ENCODE peak calls at places on chromosomes 13 and 19, in eight cellular contexts. A is CD4-positive, alpha-beta T cell; X is cardiac fibroblast; O is astrocyte; R is psoas muscle; V is IMR-90; Z is astrocyte of the spinal cord; C is nephron progenitor cell. M is an unnamed sample.

GRCh38 chr19:58059003-58059671 is at the start of gene ZNF135:
- DNase-seq in A (peak), X (peak), O (peak), R (peak), V (peak), Z (peak), C (peak), M (peak)

GRCh38 chr19:1953037-1953436 is 12.1 kb downstream of the CSNK1G2 start:
- DNase-seq in A (no peak), X (no peak), O (no peak), R (no peak), V (no peak), Z (no peak), C (no peak), M (no peak)

GRCh38 chr13:100588350-100589177 is at the start of gene GGACT:
- DNase-seq in A (peak), X (peak), O (peak), R (peak), V (peak), Z (peak), C (peak), M (no peak)

GRCh38 chr19:16649734-16650133 is 10.2 kb downstream of the SMIM7 start:
- DNase-seq in A (no peak), X (no peak), O (no peak), R (no peak), V (no peak), Z (no peak), C (no peak), M (no peak)

GRCh38 chr13:50969691-50970090 is 60.1 kb downstream of the RNASEH2B start:
- DNase-seq in A (no peak), X (peak), O (no peak), R (no peak), V (no peak), Z (peak), C (peak), M (no peak)

GRCh38 chr19:3328743-3329142 is 37.6 kb upstream of the NFIC start:
- DNase-seq in A (no peak), X (no peak), O (no peak), R (no peak), V (no peak), Z (no peak), C (no peak), M (no peak)

GRCh38 chr19:2533686-2534085 is 57.8 kb downstream of the GADD45B start:
- DNase-seq in A (no peak), X (peak), O (no peak), R (no peak), V (no peak), Z (no peak), C (no peak), M (no peak)

GRCh38 chr19:44149776-44150175 is 8.4 kb downstream of the ZNF234 start:
- DNase-seq in A (no peak), X (no peak), O (no peak), R (no peak), V (no peak), Z (no peak), C (no peak), M (no peak)

GRCh38 chr13:24654741-24655140 is 25.5 kb upstream of the ATP12A start:
- DNase-seq in A (no peak), X (peak), O (peak), R (no peak), V (peak), Z (no peak), C (no peak), M (no peak)

GRCh38 chr19:383922-384800 is 24.8 kb downstream of the C2CD4C start:
- DNase-seq in A (no peak), X (peak), O (no peak), R (no peak), V (no peak), Z (no peak), C (peak), M (no peak)

GRCh38 chr19:17951151-17952040 is 15.5 kb upstream of the KCNN1 start:
- DNase-seq in A (no peak), X (no peak), O (no peak), R (no peak), V (no peak), Z (no peak), C (peak), M (no peak)

GRCh38 chr13:90534617-90535340 is 812.7 kb upstream of the MIR17HG start:
- DNase-seq in A (no peak), X (no peak), O (no peak), R (no peak), V (no peak), Z (no peak), C (no peak), M (no peak)

GRCh38 chr13:63636231-63636993 is 2220.8 kb upstream of the PCDH20 start:
- DNase-seq in A (no peak), X (peak), O (no peak), R (no peak), V (no peak), Z (peak), C (no peak), M (no peak)

GRCh38 chr19:49019242-49019932 is 2.5 kb upstream of the LHB start:
- DNase-seq in A (peak), X (peak), O (no peak), R (peak), V (peak), Z (no peak), C (peak), M (no peak)

GRCh38 chr13:112348642-112349345 is 27.4 kb upstream of the SPACA7 start:
- DNase-seq in A (no peak), X (no peak), O (no peak), R (no peak), V (no peak), Z (no peak), C (no peak), M (no peak)

GRCh38 chr19:5035817-5036732 is 67.2 kb downstream of the KDM4B start:
- DNase-seq in A (no peak), X (no peak), O (no peak), R (no peak), V (no peak), Z (no peak), C (no peak), M (no peak)

GRCh38 chr13:98457053-98457452 is 119.9 kb downstream of the STK24 start:
- DNase-seq in A (no peak), X (no peak), O (no peak), R (no peak), V (no peak), Z (no peak), C (no peak), M (no peak)

GRCh38 chr19:15452111-15453047 is 2.6 kb upstream of the WIZ start:
- DNase-seq in A (no peak), X (peak), O (peak), R (peak), V (peak), Z (peak), C (peak), M (peak)

GRCh38 chr13:84121456-84121855 is 239.2 kb upstream of the SLITRK1 start:
- DNase-seq in A (no peak), X (peak), O (peak), R (no peak), V (no peak), Z (peak), C (peak), M (no peak)

GRCh38 chr19:35718345-35719041 is 690 bp downstream of the KMT2B start:
- DNase-seq in A (peak), X (peak), O (no peak), R (peak), V (no peak), Z (peak), C (peak), M (no peak)

GRCh38 chr13:76672422-76672821 is 213.8 kb downstream of the KCTD12 start:
- DNase-seq in A (no peak), X (peak), O (peak), R (no peak), V (peak), Z (peak), C (no peak), M (no peak)

GRCh38 chr13:37526710-37527446 is 71.7 kb downstream of the POSTN start:
- DNase-seq in A (no peak), X (peak), O (peak), R (no peak), V (no peak), Z (peak), C (no peak), M (no peak)

GRCh38 chr13:62473190-62473943 is 1057.7 kb upstream of the PCDH20 start:
- DNase-seq in A (no peak), X (no peak), O (no peak), R (no peak), V (no peak), Z (no peak), C (no peak), M (no peak)

GRCh38 chr13:71408416-71408815 is 458.6 kb downstream of the DACH1 start:
- DNase-seq in A (no peak), X (no peak), O (no peak), R (no peak), V (no peak), Z (no peak), C (no peak), M (no peak)

GRCh38 chr19:55165952-55166529 is 372 bp downstream of the DNAAF3 start:
- DNase-seq in A (no peak), X (peak), O (peak), R (peak), V (peak), Z (peak), C (peak), M (no peak)
- TF ChIP-seq CTCF in A (no peak), X (peak), O (peak), R (peak), V (peak), Z (peak), C (peak), M (no peak)

GRCh38 chr19:39349326-39349725 is 7.1 kb downstream of the SAMD4B start:
- DNase-seq in A (no peak), X (no peak), O (no peak), R (no peak), V (no peak), Z (no peak), C (no peak), M (no peak)
- TF ChIP-seq CTCF in A (no peak), X (no peak), O (no peak), R (no peak), V (no peak), Z (no peak), C (no peak), M (no peak)

GRCh38 chr13:32079586-32079985 is 48.0 kb downstream of the FRY start:
- DNase-seq in A (no peak), X (no peak), O (no peak), R (no peak), V (no peak), Z (no peak), C (no peak), M (no peak)

GRCh38 chr13:32080328-32080744 is 48.8 kb downstream of the FRY start:
- DNase-seq in A (no peak), X (no peak), O (no peak), R (no peak), V (no peak), Z (no peak), C (no peak), M (no peak)

GRCh38 chr13:32073180-32073864 is 41.7 kb downstream of the FRY start:
- DNase-seq in A (no peak), X (no peak), O (no peak), R (no peak), V (no peak), Z (no peak), C (no peak), M (no peak)

GRCh38 chr13:32075150-32075851 is 43.7 kb downstream of the FRY start:
- DNase-seq in A (no peak), X (no peak), O (no peak), R (no peak), V (no peak), Z (no peak), C (no peak), M (no peak)
- TF ChIP-seq CTCF in A (no peak), X (no peak), O (no peak), R (no peak), V (no peak), Z (no peak), C (no peak), M (no peak)

GRCh38 chr13:27177852-27178251 is 6.2 kb upstream of the USP12 start:
- DNase-seq in A (no peak), X (no peak), O (no peak), R (no peak), V (no peak), Z (no peak), C (no peak), M (no peak)
- TF ChIP-seq CTCF in A (no peak), X (no peak), O (no peak), R (no peak), V (no peak), Z (no peak), C (no peak), M (no peak)

GRCh38 chr19:38012290-38012689 is 105.3 kb downstream of the SIPA1L3 start:
- DNase-seq in A (no peak), X (no peak), O (no peak), R (no peak), V (no peak), Z (no peak), C (no peak), M (no peak)

GRCh38 chr19:38012944-38013343 is 105.9 kb downstream of the SIPA1L3 start:
- DNase-seq in A (no peak), X (no peak), O (no peak), R (no peak), V (no peak), Z (no peak), C (no peak), M (no peak)

GRCh38 chr19:38015216-38015615 is 108.2 kb downstream of the SIPA1L3 start:
- DNase-seq in A (no peak), X (no peak), O (no peak), R (no peak), V (no peak), Z (no peak), C (no peak), M (no peak)

GRCh38 chr19:38015771-38016170 is 108.8 kb downstream of the SIPA1L3 start:
- DNase-seq in A (no peak), X (no peak), O (no peak), R (no peak), V (no peak), Z (no peak), C (no peak), M (no peak)

GRCh38 chr19:38013913-38014575 is 107.0 kb downstream of the SIPA1L3 start:
- DNase-seq in A (no peak), X (no peak), O (no peak), R (no peak), V (no peak), Z (no peak), C (no peak), M (no peak)
- TF ChIP-seq CTCF in A (no peak), X (no peak), O (no peak), R (no peak), V (no peak), Z (no peak), C (no peak), M (no peak)

DNA sequence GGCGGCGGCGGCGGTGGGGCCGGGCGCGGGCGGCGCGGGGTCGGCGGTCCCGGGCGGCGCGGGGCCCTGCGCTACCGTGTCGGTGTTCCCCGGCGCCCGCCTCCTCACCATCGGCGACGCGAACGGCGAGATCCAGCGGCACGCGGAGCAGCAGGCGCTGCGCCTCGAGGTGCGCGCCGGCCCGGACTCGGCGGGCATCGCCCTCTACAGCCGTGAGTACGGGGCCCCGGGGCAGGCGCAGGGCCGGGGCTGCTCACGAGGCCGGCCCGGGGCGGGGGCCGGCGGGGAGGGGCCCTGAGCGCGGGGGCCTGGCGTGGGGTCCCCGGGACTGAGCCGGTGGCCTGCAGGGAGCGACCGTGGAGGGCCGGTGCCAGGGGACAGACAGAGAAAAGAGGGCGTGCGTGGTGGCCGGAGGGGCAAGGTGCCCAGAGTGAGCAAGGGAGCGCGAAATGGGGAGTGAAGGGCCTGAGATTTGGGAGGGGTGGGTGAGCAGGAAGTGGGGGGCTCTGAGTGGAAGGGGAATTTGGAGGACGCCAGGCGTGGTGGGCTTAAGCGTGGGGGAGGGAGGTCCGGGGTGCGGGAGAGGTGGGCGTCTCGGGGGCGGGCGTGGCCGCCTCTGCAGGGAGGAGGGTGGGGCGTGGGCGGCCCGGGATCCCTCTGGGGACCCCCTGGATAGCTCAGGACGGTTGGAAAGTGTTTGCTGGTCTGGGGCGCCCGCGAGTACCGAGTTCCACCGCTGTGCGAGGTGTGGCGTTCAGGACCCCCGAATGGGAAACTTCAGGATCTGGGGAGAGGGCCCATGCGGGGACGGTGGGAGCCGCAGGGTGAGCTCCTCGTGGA is 578 bp downstream of the CARM1 start:
- DNase-seq in A (peak), X (peak), O (no peak), R (peak), V (no peak), Z (no peak), C (peak), M (no peak)
- TF ChIP-seq CTCF in A (no peak), X (peak), O (no peak), R (no peak), V (no peak), Z (no peak), C (no peak), M (no peak)

GRCh38 chr19:50328257-50329145 is 676 bp downstream of the KCNC3 start:
- DNase-seq in A (no peak), X (peak), O (no peak), R (no peak), V (no peak), Z (no peak), C (peak), M (no peak)
- TF ChIP-seq CTCF in A (no peak), X (no peak), O (no peak), R (peak), V (no peak), Z (peak), C (no peak), M (peak)